ENCODE peak calls at places on chromosomes 16 and 17, in five cellular contexts. B is upper lobe of right lung, K is cardiac muscle cell, G is tibial artery, F is GM23338. O is an unnamed sample.
A peak's percentile ranks its signal among the peaks of the same experiment; 100 is the strongest.

GRCh38 chr17:20983359-20983637 is 59.5 kb downstream of the USP22 start:
- DNase-seq in K (no peak), B (no peak), G (no peak), F (no peak), O (no peak)

GRCh38 chr17:64679710-64680216 is 17.7 kb upstream of the SMURF2 start:
- DNase-seq in K (no peak), B (no peak), F (no peak), G (peak; percentile 27), O (no peak)

GRCh38 chr17:42844271-42844670 is at the start of gene AOC2:
- DNase-seq in F (no peak), G (no peak), K (no peak), B (no peak), O (no peak)

GRCh38 chr16:84199861-84200260 is 8.9 kb downstream of the ADAD2 start:
- DNase-seq in B (peak; percentile 71), F (no peak), K (no peak), G (peak; percentile 58), O (no peak)

GRCh38 chr17:688100-688989 is 26.3 kb downstream of the VPS53 start:
- DNase-seq in K (no peak), G (no peak), F (peak; percentile 67), B (no peak), O (no peak)

GRCh38 chr16:2032285-2033056 is 5.8 kb downstream of the NHERF2 start:
- DNase-seq in B (no peak), G (no peak), K (no peak), F (no peak), O (peak; percentile 59)

GRCh38 chr17:31584436-31585279 is 193.2 kb downstream of the RAB11FIP4 start:
- DNase-seq in G (no peak), K (no peak), F (no peak), B (no peak), O (no peak)

GRCh38 chr17:31072186-31072585 is 22.6 kb upstream of the NF1 start:
- DNase-seq in G (no peak), F (peak; percentile 20), B (no peak), K (peak; percentile 24), O (no peak)

GRCh38 chr16:27235055-27235937 is 32.0 kb downstream of the KDM8 start:
- DNase-seq in F (peak; percentile 73), K (peak; percentile 64), B (peak; percentile 87), G (peak; percentile 93), O (peak; percentile 88)

GRCh38 chr17:32757963-32758362 is 119.0 kb downstream of the MYO1D start:
- DNase-seq in F (no peak), G (no peak), K (no peak), B (no peak), O (no peak)

GRCh38 chr17:33674685-33675084 is 381.6 kb upstream of the ASIC2 start:
- DNase-seq in K (peak; percentile 68), B (no peak), G (peak; percentile 54), F (peak; percentile 80), O (peak; percentile 59)

GRCh38 chr17:31581491-31581890 is 190.0 kb downstream of the RAB11FIP4 start:
- DNase-seq in F (no peak), K (no peak), G (peak; percentile 55), B (no peak), O (peak; percentile 28)

GRCh38 chr17:8941520-8941919 is 24.0 kb downstream of the PIK3R5 start:
- DNase-seq in B (peak; percentile 75), K (no peak), G (no peak), F (no peak), O (no peak)

GRCh38 chr17:13931752-13932477 is 137.4 kb upstream of the COX10 start:
- DNase-seq in B (peak; percentile 81), K (no peak), G (peak; percentile 55), F (peak; percentile 30), O (peak; percentile 74)

GRCh38 chr17:40312131-40312731 is 3.3 kb downstream of the RARA start:
- DNase-seq in K (no peak), B (peak; percentile 68), G (peak; percentile 69), F (no peak), O (peak; percentile 74)

GRCh38 chr17:72976971-72977767 is 115.3 kb downstream of the SLC39A11 start:
- DNase-seq in F (no peak), K (peak; percentile 66), B (no peak), G (peak; percentile 42), O (peak; percentile 61)

GRCh38 chr17:76920364-76921139 is 52.3 kb downstream of the MGAT5B start:
- DNase-seq in B (no peak), K (peak; percentile 34), G (no peak), F (no peak), O (no peak)

GRCh38 chr17:75876190-75876937 is 2.0 kb downstream of the TRIM47 start:
- DNase-seq in F (peak; percentile 80), K (no peak), B (peak; percentile 77), G (no peak), O (peak; percentile 75)

GRCh38 chr17:78805301-78805700 is 23.2 kb upstream of the CYTH1 start:
- DNase-seq in F (no peak), K (no peak), G (no peak), B (no peak), O (no peak)

GRCh38 chr16:47492428-47493357 is 31.6 kb downstream of the PHKB start:
- DNase-seq in F (peak; percentile 21), G (peak; percentile 80), K (no peak), B (peak; percentile 71), O (peak; percentile 90)

GRCh38 chr17:74737299-74738050 is 419 bp downstream of the RAB37 start:
- DNase-seq in G (no peak), K (peak; percentile 55), F (peak; percentile 92), B (no peak), O (peak; percentile 40)

GRCh38 chr16:31641279-31641678 is 113.6 kb downstream of the AHSP start:
- DNase-seq in K (no peak), F (no peak), G (no peak), B (no peak), O (no peak)

GRCh38 chr16:25126820-25127232 is 15.3 kb downstream of the LCMT1 start:
- DNase-seq in F (no peak), B (no peak), G (no peak), K (peak; percentile 51), O (no peak)

GRCh38 chr16:14244344-14245010 is 173.4 kb downstream of the MRTFB start:
- DNase-seq in B (no peak), G (no peak), F (no peak), K (no peak), O (no peak)

GRCh38 chr17:71234349-71234748 is 886.5 kb upstream of the SOX9 start:
- DNase-seq in K (no peak), F (no peak), G (no peak), B (no peak), O (no peak)

GRCh38 chr16:71214771-71215381 is 15.6 kb downstream of the HYDIN start:
- DNase-seq in K (peak; percentile 22), F (peak; percentile 43), B (no peak), G (no peak), O (no peak)

GRCh38 chr17:39700148-39700987 is 504 bp downstream of the ERBB2 start:
- DNase-seq in F (peak; percentile 54), B (no peak), G (no peak), K (peak; percentile 71), O (no peak)

GRCh38 chr17:81049372-81049911 is 14.5 kb downstream of the BAIAP2 start:
- DNase-seq in F (no peak), K (no peak), B (no peak), G (no peak), O (no peak)

GRCh38 chr17:45936610-45937009 is 42.3 kb downstream of the MAPT start:
- DNase-seq in K (no peak), G (no peak), F (no peak), B (no peak), O (no peak)

GRCh38 chr16:66603537-66604375 is 748 bp upstream of the CMTM3 start:
- DNase-seq in G (peak; percentile 62), F (peak; percentile 74), K (peak; percentile 72), B (peak; percentile 80), O (peak; percentile 64)

GRCh38 chr16:10895053-10895946 is 18.3 kb downstream of the CIITA start:
- DNase-seq in G (no peak), B (no peak), F (peak; percentile 89), K (peak; percentile 82), O (peak; percentile 55)

GRCh38 chr17:61448042-61448441 is 4.2 kb upstream of the TBX4 start:
- DNase-seq in K (no peak), G (no peak), B (no peak), F (no peak), O (no peak)
- H3K4me1 ChIP-seq in K (no peaks in the 10 kb centered on the region), G (no peaks in the 10 kb centered on the region), B (peaks cover 17% of the 10 kb centered on the region), F (peaks cover 17% of the 10 kb centered on the region), O (no peaks in the 10 kb centered on the region)

GRCh38 chr16:29736112-29736511 is 9.7 kb downstream of the C16orf54 start:
- DNase-seq in B (peak; percentile 18), K (no peak), G (no peak), F (no peak), O (no peak)
- TF ChIP-seq CTCF in B (no peak), K (peak; percentile 16), G (no peak), F (peak; percentile 22), O (no peak)

GRCh38 chr16:79351927-79352326 is 248.6 kb downstream of the MAF start:
- DNase-seq in F (no peak), G (no peak), K (no peak), B (no peak), O (no peak)
- H3K4me1 ChIP-seq in F (peaks cover 13% of the 10 kb centered on the region), G (no peaks in the 10 kb centered on the region), K (peaks cover 9% of the 10 kb centered on the region), B (no peaks in the 10 kb centered on the region), O (no peaks in the 10 kb centered on the region)

GRCh38 chr17:35765086-35765710 is 4.5 kb downstream of the C17orf50 start:
- DNase-seq in F (no peak), G (no peak), B (no peak), K (no peak), O (no peak)

GRCh38 chr17:35768796-35769195 is 8.1 kb downstream of the C17orf50 start:
- DNase-seq in K (no peak), B (no peak), G (no peak), F (no peak), O (no peak)

GRCh38 chr17:35765731-35766488 is 5.2 kb downstream of the C17orf50 start:
- DNase-seq in K (no peak), B (no peak), F (no peak), G (no peak), O (no peak)

GRCh38 chr17:35766489-35766877 is 5.8 kb downstream of the C17orf50 start:
- DNase-seq in G (no peak), B (no peak), K (no peak), F (no peak), O (no peak)

GRCh38 chr17:35766903-35767510 is 6.3 kb downstream of the C17orf50 start:
- DNase-seq in G (no peak), K (peak; percentile 60), F (no peak), B (no peak), O (no peak)
- TF ChIP-seq CTCF in G (peak; percentile 53), K (peak; percentile 65), F (peak; percentile 56), B (peak; percentile 62), O (peak; percentile 65)

DNA sequence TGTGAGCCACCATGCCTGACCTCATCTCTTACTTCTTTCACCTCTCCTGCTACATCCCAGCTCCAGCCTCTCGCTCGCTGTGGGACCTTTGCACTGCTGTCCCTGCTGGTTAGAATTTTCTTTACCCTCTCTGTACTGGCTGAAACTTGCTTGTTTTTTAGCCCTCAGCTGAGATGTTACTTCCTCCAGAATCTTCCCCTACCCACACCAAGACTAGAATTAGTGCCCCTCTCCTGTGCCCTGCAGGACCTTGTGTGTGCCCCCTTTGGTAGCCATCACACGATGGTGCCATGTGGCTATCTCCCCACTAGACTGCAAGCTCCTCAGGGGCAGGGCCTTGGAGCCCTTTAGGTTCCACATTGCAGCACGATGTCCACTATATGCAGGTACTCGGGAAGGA is 84.1 kb downstream of the AIPL1 start:
- DNase-seq in K (no peak), F (no peak), B (no peak), G (no peak), O (no peak)
- H3K4me1 ChIP-seq in K (no peaks in the 10 kb centered on the region), F (no peaks in the 10 kb centered on the region), B (no peaks in the 10 kb centered on the region), G (no peaks in the 10 kb centered on the region), O (no peaks in the 10 kb centered on the region)